ENCODE peak calls at places on chromosomes 2 and 18, in seven cellular contexts. L, Z, S, K, U, W and N are unnamed samples.

GRCh38 chr18:74040459-74041332 is 106.9 kb downstream of the FBXO15 start:
- DNase-seq in U (no peak), Z (peak; percentile 61), W (no peak), S (peak; percentile 10), L (no peak), K (peak; percentile 52), N (peak; percentile 19)

GRCh38 chr2:42843131-42843530 is 50.7 kb upstream of the HAAO start:
- DNase-seq in S (no peak), L (no peak), K (no peak), W (no peak), U (no peak), Z (no peak), N (no peak)

GRCh38 chr2:241851325-241852115 is 7.2 kb downstream of the PDCD1 start:
- DNase-seq in L (no peak), U (no peak), Z (no peak), K (no peak), W (no peak), S (no peak), N (no peak)

GRCh38 chr2:157895531-157895930 is 19.4 kb upstream of the ACVR1 start:
- DNase-seq in W (no peak), S (no peak), U (no peak), K (peak; percentile 34), L (no peak), Z (no peak), N (peak; percentile 55)

GRCh38 chr18:77206676-77207370 is 42.8 kb upstream of the GALR1 start:
- DNase-seq in S (peak; percentile 87), U (peak; percentile 74), W (peak; percentile 82), L (peak; percentile 83), Z (peak; percentile 40), K (peak; percentile 94), N (peak; percentile 94)

GRCh38 chr2:174785481-174785880 is 21.2 kb upstream of the CHRNA1 start:
- DNase-seq in Z (no peak), L (no peak), W (no peak), S (no peak), U (no peak), K (no peak), N (peak; percentile 63)

GRCh38 chr2:241217320-241218031 is 29.0 kb downstream of the ANO7 start:
- DNase-seq in K (peak; percentile 63), S (peak; percentile 81), W (peak; percentile 73), U (peak; percentile 74), Z (peak; percentile 60), L (peak; percentile 68), N (peak; percentile 57)

GRCh38 chr2:240836781-240837467 is 16.9 kb upstream of the KIF1A start:
- DNase-seq in K (peak; percentile 8), S (peak; percentile 72), L (peak; percentile 37), U (peak; percentile 69), Z (no peak), W (peak; percentile 64), N (peak; percentile 55)

GRCh38 chr2:16675781-16676180 is 10.1 kb upstream of the CYRIA start:
- DNase-seq in K (no peak), U (no peak), W (no peak), Z (no peak), L (no peak), S (no peak), N (no peak)

GRCh38 chr2:166451451-166451850 is 42.6 kb downstream of the SCN7A start:
- DNase-seq in L (peak; percentile 1), K (peak; percentile 2), W (no peak), S (no peak), U (no peak), Z (no peak), N (peak; percentile 3)

GRCh38 chr2:63661076-63661475 is 72.3 kb downstream of the MDH1 start:
- DNase-seq in L (peak; percentile 83), Z (no peak), S (peak; percentile 82), W (peak; percentile 88), K (peak; percentile 87), U (no peak), N (peak; percentile 90)

GRCh38 chr2:130391872-130392670 is 36.2 kb downstream of the PTPN18 start:
- DNase-seq in K (peak; percentile 50), L (no peak), U (peak; percentile 26), Z (peak; percentile 40), S (peak; percentile 53), W (peak; percentile 40), N (no peak)

GRCh38 chr2:67666386-67667053 is 269.4 kb downstream of the ETAA1 start:
- DNase-seq in K (peak; percentile 23), L (no peak), S (no peak), W (no peak), Z (no peak), U (no peak), N (no peak)

GRCh38 chr2:62713837-62714236 is 8.3 kb downstream of the EHBP1 start:
- DNase-seq in U (no peak), L (peak; percentile 30), S (peak; percentile 12), K (no peak), W (peak; percentile 29), Z (no peak), N (peak; percentile 50)

GRCh38 chr18:46333371-46334199 is 229.4 kb downstream of the HAUS1 start:
- DNase-seq in U (peak; percentile 40), Z (no peak), S (peak; percentile 33), L (no peak), W (no peak), K (peak; percentile 16), N (no peak)

GRCh38 chr18:48134609-48135008 is 204.2 kb upstream of the SMAD2 start:
- DNase-seq in W (no peak), K (no peak), S (no peak), Z (no peak), L (no peak), U (no peak), N (no peak)

GRCh38 chr18:48136544-48137353 is 206.3 kb upstream of the SMAD2 start:
- DNase-seq in L (no peak), U (no peak), S (no peak), Z (peak; percentile 68), K (peak; percentile 4), W (no peak), N (no peak)

GRCh38 chr18:48137354-48138208 is 207.1 kb upstream of the SMAD2 start:
- DNase-seq in U (no peak), W (no peak), S (no peak), L (no peak), K (no peak), Z (peak; percentile 73), N (no peak)

GRCh38 chr18:48135436-48135966 is 205.0 kb upstream of the SMAD2 start:
- DNase-seq in W (no peak), L (no peak), K (no peak), S (no peak), Z (peak; percentile 46), U (no peak), N (no peak)

GRCh38 chr18:48136051-48136543 is 205.6 kb upstream of the SMAD2 start:
- DNase-seq in W (no peak), Z (peak; percentile 65), S (no peak), U (peak; percentile 35), L (no peak), K (no peak), N (no peak)
- H3K4me3 ChIP-seq in W (peak overlapping the region; percentile 22), Z (peak overlapping the region; percentile 72), S (peak overlapping the region; percentile 43), U (peak overlapping the region; percentile 76), L (no peak overlapping the region), K (peak overlapping the region; percentile 20), N (no peak overlapping the region)

GRCh38 chr2:173021939-173022371 is 53.7 kb upstream of the MAP3K20 start:
- DNase-seq in W (peak; percentile 51), L (peak; percentile 39), S (peak; percentile 46), Z (no peak), U (no peak), K (peak; percentile 62), N (peak; percentile 55)
- TF ChIP-seq CTCF in W (peak; percentile 49), L (peak; percentile 42), S (peak; percentile 52), Z (peak; percentile 32), U (peak; percentile 44), K (peak; percentile 71), N (peak; percentile 43)

GRCh38 chr18:9106094-9106493 is 3.6 kb downstream of the NDUFV2 start:
- DNase-seq in Z (no peak), U (no peak), L (no peak), S (no peak), W (no peak), K (no peak), N (no peak)
- H3K4me3 ChIP-seq in Z (no peak overlapping the region), U (peak overlapping the region; percentile 93), L (no peak overlapping the region), S (no peak overlapping the region), W (no peak overlapping the region), K (peak overlapping the region; percentile 78), N (no peak overlapping the region)

GRCh38 chr18:65788373-65788772 is 37.6 kb downstream of the CDH7 start:
- DNase-seq in S (no peak), W (no peak), Z (peak; percentile 21), L (no peak), K (peak; percentile 4), U (no peak), N (no peak)
- TF ChIP-seq CTCF in S (no peak), W (no peak), Z (no peak), L (no peak), K (peak; percentile 26), U (no peak), N (no peak)

GRCh38 chr2:233855345-233855744 is 1.0 kb upstream of the HJURP start:
- DNase-seq in W (no peak), U (no peak), L (no peak), K (no peak), Z (no peak), S (no peak), N (no peak)
- H3K4me3 ChIP-seq in W (no peak overlapping the region), U (peak overlapping the region; percentile 82), L (no peak overlapping the region), K (no peak overlapping the region), Z (no peak overlapping the region), S (no peak overlapping the region), N (no peak overlapping the region)

GRCh38 chr2:66497706-66498596 is 63.0 kb downstream of the MEIS1 start:
- DNase-seq in S (no peak), Z (no peak), K (no peak), W (no peak), U (no peak), L (no peak), N (no peak)

GRCh38 chr2:66494708-66495107 is 59.8 kb downstream of the MEIS1 start:
- DNase-seq in W (peak; percentile 92), K (peak; percentile 59), S (peak; percentile 91), U (peak; percentile 46), L (peak; percentile 70), Z (peak; percentile 44), N (peak; percentile 97)

GRCh38 chr2:66496680-66497420 is 61.9 kb downstream of the MEIS1 start:
- DNase-seq in W (no peak), S (no peak), L (no peak), K (no peak), Z (no peak), U (no peak), N (no peak)

GRCh38 chr2:66498597-66498910 is 63.6 kb downstream of the MEIS1 start:
- DNase-seq in L (no peak), U (no peak), Z (no peak), S (no peak), W (no peak), K (no peak), N (no peak)

GRCh38 chr2:66495788-66496640 is 61.1 kb downstream of the MEIS1 start:
- DNase-seq in S (peak; percentile 88), Z (peak; percentile 23), U (peak; percentile 37), L (peak; percentile 87), K (peak; percentile 87), W (peak; percentile 91), N (peak; percentile 94)
- TF ChIP-seq CTCF in S (peak; percentile 28), Z (no peak), U (no peak), L (no peak), K (peak; percentile 43), W (peak; percentile 46), N (peak; percentile 40)

DNA sequence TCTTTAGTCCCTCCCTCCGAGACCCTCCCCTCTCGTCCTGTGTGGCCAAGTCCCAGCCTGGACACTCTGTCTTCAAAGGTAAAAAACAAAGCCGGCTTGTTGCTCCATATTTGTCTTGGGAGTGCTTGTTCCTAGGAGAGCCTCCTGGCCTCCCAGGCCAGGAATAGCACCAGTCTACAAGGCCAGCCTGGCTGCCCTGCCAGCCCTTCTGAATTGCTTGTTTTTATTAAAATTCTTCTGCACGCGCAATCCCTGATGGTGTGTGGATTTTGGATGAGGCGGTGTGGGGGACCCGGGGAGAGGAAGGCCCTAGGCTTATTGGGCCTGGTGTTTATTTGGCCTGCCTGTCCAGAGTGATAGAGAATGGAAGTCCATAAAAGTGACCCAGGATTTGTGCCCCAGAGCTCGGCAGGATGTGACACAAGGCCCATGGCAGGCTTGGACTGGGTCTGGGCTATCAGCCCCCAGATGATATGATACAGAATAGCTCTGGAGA is 297.3 kb downstream of the CYP26B1 start:
- DNase-seq in L (no peak), W (no peak), Z (no peak), U (no peak), S (no peak), K (no peak), N (no peak)
- H3K4me3 ChIP-seq in L (no peak overlapping the region), W (no peak overlapping the region), Z (no peak overlapping the region), U (no peak overlapping the region), S (no peak overlapping the region), K (no peak overlapping the region), N (no peak overlapping the region)